ENCODE peak calls at places on chromosomes 12 and 14, in five cellular contexts. O is SK-N-DZ, M is adrenal gland, Y is NCI-H1092, A is naive B cell. G is an unnamed sample.

GRCh38 chr14:69152181-69152943 is 557 bp downstream of the DCAF5 start:
- DNase-seq in O (no peak), M (no peak), Y (peak), A (peak), G (no peak)

GRCh38 chr14:96097752-96098151 is 58.6 kb downstream of the C14orf132 start:
- DNase-seq in O (no peak), M (no peak), Y (no peak), A (no peak), G (no peak)

GRCh38 chr12:98053202-98053601 is 462.2 kb upstream of the TMPO start:
- DNase-seq in O (no peak), M (no peak), Y (no peak), A (no peak), G (no peak)

GRCh38 chr12:78187741-78188140 is 357.0 kb downstream of the NAV3 start:
- DNase-seq in O (no peak), M (no peak), Y (no peak), A (no peak), G (no peak)

GRCh38 chr12:82596484-82596883 is 90.2 kb upstream of the TMTC2 start:
- DNase-seq in O (no peak), M (no peak), Y (peak), A (no peak), G (no peak)

GRCh38 chr14:101024686-101025085 is 121.2 kb upstream of the RTL1 start:
- DNase-seq in O (no peak), M (peak), Y (no peak), A (no peak), G (no peak)

GRCh38 chr14:24978862-24979724 is 70.9 kb downstream of the STXBP6 start:
- DNase-seq in O (no peak), M (no peak), Y (no peak), A (no peak), G (no peak)

GRCh38 chr12:59820594-59821011 is 224.8 kb downstream of the SLC16A7 start:
- DNase-seq in O (no peak), M (no peak), Y (no peak), A (no peak), G (no peak)

GRCh38 chr14:48709277-48709785 is 876.8 kb downstream of the RPS29 start:
- DNase-seq in O (no peak), M (no peak), Y (no peak), A (no peak), G (no peak)

GRCh38 chr14:32382704-32383103 is 53.6 kb downstream of the AKAP6 start:
- DNase-seq in O (no peak), M (no peak), Y (no peak), A (no peak), G (no peak)

GRCh38 chr12:45655186-45655585 is 74.3 kb upstream of the ARID2 start:
- DNase-seq in O (peak), M (no peak), Y (peak), A (no peak), G (peak)

GRCh38 chr12:53976172-53976822 is 1.5 kb upstream of the HOTAIR start:
- DNase-seq in O (no peak), M (no peak), Y (no peak), A (no peak), G (no peak)

GRCh38 chr14:81459421-81459820 is 59.3 kb upstream of the STON2 start:
- DNase-seq in O (no peak), M (no peak), Y (no peak), A (no peak), G (no peak)

GRCh38 chr12:356276-356988 is 32.7 kb downstream of the KDM5A start:
- DNase-seq in O (no peak), M (peak), Y (no peak), A (no peak), G (no peak)

GRCh38 chr12:69094606-69095216 is 144.7 kb upstream of the CPSF6 start:
- DNase-seq in O (no peak), M (no peak), Y (no peak), A (no peak), G (no peak)

GRCh38 chr12:98399532-98399931 is 115.9 kb upstream of the TMPO start:
- DNase-seq in O (no peak), M (no peak), Y (no peak), A (no peak), G (peak)

GRCh38 chr12:5456906-5457305 is 25.0 kb downstream of the NTF3 start:
- DNase-seq in O (no peak), M (no peak), Y (no peak), A (no peak), G (peak)

GRCh38 chr12:62957233-62957953 is 22.4 kb upstream of the PPM1H start:
- DNase-seq in O (no peak), M (no peak), Y (no peak), A (no peak), G (no peak)

GRCh38 chr12:92759634-92760268 is 57.0 kb downstream of the PLEKHG7 start:
- DNase-seq in O (no peak), M (peak), Y (no peak), A (no peak), G (no peak)

GRCh38 chr12:54932691-54933090 is 51.9 kb downstream of the TESPA1 start:
- DNase-seq in O (no peak), M (peak), Y (no peak), A (no peak), G (no peak)

GRCh38 chr12:7188557-7189397 is 709 bp upstream of the PEX5 start:
- DNase-seq in O (peak), M (peak), Y (no peak), A (peak), G (peak)

GRCh38 chr14:39432619-39433451 is 602 bp upstream of the FBXO33 start:
- DNase-seq in O (peak), M (peak), Y (peak), A (peak), G (peak)

GRCh38 chr12:47715393-47715876 is 9.6 kb upstream of the RPAP3 start:
- DNase-seq in O (peak), M (peak), Y (peak), A (peak), G (peak)